ENCODE peak calls at places on chromosomes 5 and 9, in eight cellular contexts. A, C, Q, M, X, S, V and O are unnamed samples. For H3K4me1, the result is how much of the 10 kb centered on the place peaks cover.

GRCh38 chr9:132312873-132313272 is 41.9 kb downstream of the SETX start:
- DNase-seq in S (no peak), C (no peak), V (no peak), X (no peak), M (no peak), A (no peak), Q (no peak), O (no peak)

GRCh38 chr5:154176191-154176590 is 14.3 kb upstream of the GALNT10 start:
- DNase-seq in X (no peak), S (no peak), V (no peak), C (no peak), M (peak), A (no peak), Q (no peak), O (no peak)

GRCh38 chr5:142783601-142784291 is 13.6 kb downstream of the ARHGAP26 start:
- DNase-seq in C (peak), X (no peak), Q (no peak), V (peak), S (no peak), M (no peak), A (peak), O (no peak)

GRCh38 chr5:129460951-129461815 is 1.1 kb downstream of the ADAMTS19 start:
- DNase-seq in M (peak), V (peak), X (peak), Q (no peak), S (peak), A (peak), C (peak), O (no peak)

GRCh38 chr5:851076-851475 is 290 bp upstream of the ZDHHC11 start:
- DNase-seq in S (no peak), X (no peak), M (no peak), Q (no peak), V (no peak), C (no peak), A (no peak), O (no peak)

GRCh38 chr9:37920471-37921167 is 16.7 kb upstream of the SLC25A51 start:
- DNase-seq in C (no peak), M (no peak), V (peak), S (peak), A (peak), X (peak), Q (no peak), O (peak)

GRCh38 chr5:151104795-151105194 is 24.0 kb upstream of the TNIP1 start:
- DNase-seq in Q (no peak), X (peak), V (no peak), S (no peak), M (no peak), C (no peak), A (no peak), O (no peak)

GRCh38 chr5:112418412-112419049 is 546 bp downstream of the EPB41L4A start:
- DNase-seq in Q (no peak), A (peak), X (no peak), V (no peak), C (peak), M (no peak), S (peak), O (no peak)

GRCh38 chr9:27954858-27955257 is 381.6 kb upstream of the C9orf72 start:
- DNase-seq in X (no peak), M (no peak), C (no peak), V (no peak), A (no peak), Q (no peak), S (no peak), O (no peak)

GRCh38 chr9:87873607-87874319 is 8.9 kb upstream of the SPATA31E1 start:
- DNase-seq in Q (no peak), A (no peak), S (no peak), M (no peak), C (no peak), X (no peak), V (no peak), O (no peak)

GRCh38 chr5:6632324-6632930 is 417 bp downstream of the NSUN2 start:
- DNase-seq in Q (no peak), C (no peak), X (no peak), S (peak), A (no peak), M (peak), V (no peak), O (peak)

GRCh38 chr5:58902765-58903164 is 319.9 kb downstream of the RAB3C start:
- DNase-seq in X (no peak), V (no peak), Q (no peak), S (no peak), A (no peak), M (peak), C (no peak), O (no peak)

GRCh38 chr5:125835293-125836172 is 587.7 kb upstream of the GRAMD2B start:
- DNase-seq in C (peak), V (no peak), Q (peak), A (peak), M (peak), X (peak), S (peak), O (peak)

GRCh38 chr5:88524941-88525340 is 256.3 kb upstream of the TMEM161B start:
- DNase-seq in M (no peak), C (no peak), S (no peak), X (no peak), A (no peak), V (no peak), Q (no peak), O (no peak)

GRCh38 chr5:35924950-35925722 is 13.3 kb downstream of the CAPSL start:
- DNase-seq in A (peak), V (peak), S (peak), Q (peak), X (peak), C (peak), M (peak), O (peak)

GRCh38 chr9:127741831-127742434 is 6.8 kb upstream of the TOR2A start:
- DNase-seq in Q (peak), C (peak), A (peak), V (no peak), M (no peak), S (peak), X (peak), O (no peak)

GRCh38 chr9:76441551-76442322 is 17.2 kb upstream of the GCNT1 start:
- DNase-seq in M (peak), S (no peak), C (no peak), V (no peak), Q (no peak), A (no peak), X (no peak), O (no peak)

GRCh38 chr5:172958268-172959046 is 767 bp upstream of the RPL26L1 start:
- DNase-seq in S (peak), Q (peak), M (peak), A (peak), C (peak), X (peak), V (peak), O (peak)

GRCh38 chr9:72476617-72477375 is 44.6 kb upstream of the TMC1 start:
- DNase-seq in X (peak), M (peak), Q (peak), S (peak), C (no peak), V (no peak), A (no peak), O (no peak)

GRCh38 chr9:82513976-82514735 is 525.6 kb downstream of the SPATA31D1 start:
- DNase-seq in V (no peak), Q (no peak), X (no peak), C (no peak), S (no peak), M (no peak), A (no peak), O (no peak)

GRCh38 chr5:133360693-133361479 is 251.5 kb downstream of the FSTL4 start:
- DNase-seq in Q (no peak), M (no peak), X (no peak), V (no peak), S (no peak), A (peak), C (no peak), O (no peak)

GRCh38 chr5:135835766-135836165 is 1.3 kb downstream of the SLC25A48 start:
- DNase-seq in A (no peak), X (no peak), Q (no peak), S (no peak), V (no peak), M (no peak), C (no peak), O (no peak)

GRCh38 chr9:135326141-135326540 is 153.4 kb upstream of the PPP1R26 start:
- DNase-seq in Q (no peak), X (no peak), A (no peak), M (no peak), C (no peak), V (no peak), S (no peak), O (no peak)

GRCh38 chr9:22238809-22239684 is 207.6 kb upstream of the DMRTA1 start:
- DNase-seq in M (peak), Q (peak), S (peak), A (peak), X (peak), V (peak), C (no peak), O (peak)

GRCh38 chr9:119026120-119026519 is 343.1 kb downstream of the BRINP1 start:
- DNase-seq in C (peak), S (no peak), M (no peak), X (no peak), A (no peak), Q (no peak), V (no peak), O (no peak)

GRCh38 chr5:139390639-139391569 is 1.2 kb upstream of the MZB1 start:
- DNase-seq in V (no peak), X (no peak), C (no peak), M (peak), S (no peak), A (no peak), Q (no peak), O (no peak)

GRCh38 chr9:81035171-81035570 is 654.2 kb downstream of the TLE1 start:
- DNase-seq in V (no peak), C (peak), X (no peak), Q (no peak), A (no peak), S (no peak), M (no peak), O (no peak)

GRCh38 chr9:69204378-69204777 is 30.3 kb downstream of the TJP2 start:
- DNase-seq in X (no peak), A (no peak), C (no peak), V (no peak), Q (no peak), S (no peak), M (no peak), O (no peak)

GRCh38 chr9:136889858-136890257 is 3.5 kb downstream of the TRAF2 start:
- DNase-seq in C (no peak), M (no peak), X (no peak), A (no peak), Q (no peak), V (no peak), S (no peak), O (no peak)

GRCh38 chr9:16023466-16023865 is 470.6 kb downstream of the CCDC171 start:
- DNase-seq in C (no peak), V (no peak), X (no peak), Q (no peak), A (no peak), M (peak), S (no peak), O (no peak)

GRCh38 chr5:124655943-124656459 is 90.4 kb downstream of the ZNF608 start:
- DNase-seq in A (no peak), S (no peak), Q (peak), M (peak), C (peak), X (peak), V (no peak), O (peak)

GRCh38 chr5:32069396-32069795 is 104.7 kb downstream of the GOLPH3 start:
- DNase-seq in A (no peak), V (no peak), C (no peak), S (no peak), Q (no peak), M (no peak), X (no peak), O (no peak)

GRCh38 chr5:54902817-54903473 is 82.4 kb downstream of the ESM1 start:
- DNase-seq in C (no peak), M (no peak), X (no peak), S (no peak), A (no peak), V (peak), Q (no peak), O (peak)

GRCh38 chr9:385818-386398 is 171.2 kb downstream of the DOCK8 start:
- DNase-seq in A (peak), C (peak), M (peak), Q (peak), X (peak), S (peak), V (peak), O (peak)

GRCh38 chr5:126961702-126962101 is 68.7 kb downstream of the MARCHF3 start:
- DNase-seq in X (no peak), S (no peak), V (peak), M (peak), A (no peak), Q (no peak), C (no peak), O (no peak)

GRCh38 chr5:98179791-98180755 is 593.4 kb upstream of the RGMB start:
- DNase-seq in A (no peak), S (no peak), V (no peak), Q (no peak), X (no peak), C (no peak), M (no peak), O (no peak)

GRCh38 chr5:148820778-148821395 is 5.5 kb upstream of the ADRB2 start:
- DNase-seq in Q (peak), S (peak), X (no peak), A (peak), M (peak), C (no peak), V (peak), O (peak)

GRCh38 chr9:74645007-74645639 is 148.0 kb downstream of the RORB start:
- DNase-seq in S (peak), M (peak), X (peak), V (peak), Q (peak), A (peak), C (peak), O (peak)

GRCh38 chr5:10699987-10700386 is 61.0 kb downstream of the DAP start:
- DNase-seq in X (no peak), A (no peak), Q (no peak), C (no peak), S (no peak), M (no peak), V (no peak), O (peak)

GRCh38 chr9:89278997-89279739 is 31.8 kb upstream of the CKS2 start:
- DNase-seq in V (peak), S (peak), X (peak), Q (peak), A (peak), M (peak), C (peak), O (peak)

DNA sequence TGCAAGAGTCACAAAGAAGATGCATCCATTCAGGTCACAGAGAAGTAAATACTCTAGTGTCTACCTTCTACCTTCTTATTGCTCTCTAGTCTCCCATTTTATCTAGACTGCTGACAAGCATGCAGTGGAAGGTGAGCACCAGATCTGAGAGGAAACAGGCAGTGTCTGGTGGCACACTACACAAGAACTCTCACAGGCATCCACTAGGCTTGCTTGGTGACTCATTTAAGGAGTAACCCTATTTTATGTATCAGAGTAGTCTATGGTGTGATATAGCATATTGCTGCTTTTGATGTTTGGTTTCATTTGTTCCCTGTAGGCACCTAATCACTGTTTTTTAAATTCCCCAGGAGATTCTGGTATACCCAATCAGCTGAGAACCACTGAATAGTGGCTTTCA is 1.6 kb upstream of the THBS4 start:
- DNase-seq in X (no peak), S (no peak), A (no peak), M (no peak), C (no peak), Q (no peak), V (no peak), O (no peak)
- TF ChIP-seq EZH2phosphoT487 in X (no peak), S (no peak), A (no peak), M (no peak), C (no peak), Q (no peak), V (no peak), O (no peak)

GRCh38 chr9:92968081-92968480 is 20.8 kb downstream of the FGD3 start:
- DNase-seq in M (no peak), C (no peak), A (no peak), X (no peak), V (no peak), S (no peak), Q (no peak), O (no peak)

GRCh38 chr9:92971121-92971520 is 23.8 kb downstream of the FGD3 start:
- DNase-seq in S (no peak), M (no peak), Q (no peak), C (no peak), A (no peak), X (no peak), V (no peak), O (no peak)

GRCh38 chr9:92971776-92972175 is 24.5 kb downstream of the FGD3 start:
- DNase-seq in S (peak), V (no peak), A (no peak), Q (no peak), X (no peak), M (no peak), C (no peak), O (no peak)

GRCh38 chr9:92969516-92970466 is 22.5 kb downstream of the FGD3 start:
- DNase-seq in X (no peak), A (no peak), S (no peak), Q (no peak), V (no peak), C (no peak), M (no peak), O (no peak)

DNA sequence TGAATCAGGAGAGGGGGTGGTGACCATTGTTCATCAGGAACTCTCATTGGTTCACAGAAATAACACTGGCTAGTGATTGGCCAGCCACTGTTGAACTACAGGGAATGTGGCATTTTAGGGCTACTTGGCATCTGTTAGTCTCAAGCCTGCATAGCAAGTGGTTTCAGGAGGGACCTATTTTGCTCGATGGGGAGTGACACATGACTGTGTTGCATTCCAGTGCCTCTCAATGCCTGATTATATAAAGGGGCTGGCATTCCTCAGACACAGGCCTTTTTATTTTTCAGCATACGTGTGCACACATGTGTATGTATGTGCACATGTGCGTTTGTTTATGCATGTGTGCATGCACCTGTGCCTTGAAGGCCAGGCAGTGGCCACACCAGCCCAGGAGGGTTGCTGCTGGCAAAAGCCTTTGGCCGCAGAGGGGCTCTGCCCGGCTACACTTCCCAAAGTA is 23.2 kb downstream of the FGD3 start:
- DNase-seq in A (peak), S (peak), X (no peak), Q (no peak), M (peak), C (no peak), V (no peak), O (no peak)
- H3K4me1 ChIP-seq in A (under half), S (under half), X (under half), Q (under half), M (under half), C (under half), V (under half), O (under half)

GRCh38 chr5:4230531-4230904 is 634.9 kb downstream of the IRX1 start:
- DNase-seq in A (peak), M (no peak), X (no peak), C (no peak), V (no peak), Q (no peak), S (peak), O (no peak)

GRCh38 chr5:4230905-4231561 is 635.4 kb downstream of the IRX1 start:
- DNase-seq in V (no peak), C (no peak), Q (no peak), S (peak), M (no peak), X (no peak), A (peak), O (no peak)

GRCh38 chr5:4229866-4230265 is 634.2 kb downstream of the IRX1 start:
- DNase-seq in V (no peak), Q (no peak), C (no peak), M (no peak), X (no peak), S (no peak), A (no peak), O (no peak)

GRCh38 chr5:4232084-4232483 is 636.5 kb downstream of the IRX1 start:
- DNase-seq in X (no peak), C (no peak), A (no peak), Q (no peak), V (no peak), S (no peak), M (no peak), O (no peak)

GRCh38 chr5:4233671-4234070 is 638.0 kb downstream of the IRX1 start:
- DNase-seq in X (no peak), S (peak), C (no peak), Q (no peak), M (no peak), A (no peak), V (no peak), O (no peak)
- TF ChIP-seq CTCF in X (no peak), S (peak), C (no peak), Q (no peak), M (no peak), A (peak), V (no peak), O (no peak)

DNA sequence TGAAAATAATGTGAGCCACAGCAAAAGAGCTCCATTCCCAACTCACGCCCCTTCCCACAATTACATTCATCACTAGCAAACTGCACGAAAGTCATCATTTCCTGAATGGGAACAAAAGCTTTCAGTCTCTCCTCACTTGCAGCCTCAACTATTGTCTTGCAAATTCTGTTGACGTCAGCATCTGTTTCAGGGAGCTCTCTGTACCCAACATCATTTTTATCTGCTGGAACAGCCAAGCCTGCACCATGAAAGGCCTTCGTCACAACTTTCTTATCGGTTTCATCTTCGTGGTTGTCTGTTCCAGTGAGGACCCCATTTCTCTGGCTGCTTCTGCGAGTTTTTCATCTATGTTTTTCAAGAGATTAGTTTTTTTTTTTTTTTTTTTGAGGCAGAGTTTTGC is 14.3 kb upstream of the RNF130 start:
- DNase-seq in S (peak), C (no peak), V (peak), Q (no peak), A (peak), X (no peak), M (no peak), O (no peak)
- TF ChIP-seq EZH2phosphoT487 in S (no peak), C (no peak), V (no peak), Q (no peak), A (no peak), X (no peak), M (no peak), O (no peak)

GRCh38 chr5:17147225-17148120 is 70.0 kb upstream of the BASP1 start:
- DNase-seq in X (no peak), V (no peak), C (no peak), S (peak), M (no peak), A (peak), Q (no peak), O (no peak)

GRCh38 chr5:17148481-17148880 is 69.0 kb upstream of the BASP1 start:
- DNase-seq in Q (no peak), X (no peak), A (no peak), S (no peak), M (no peak), V (no peak), C (no peak), O (no peak)

GRCh38 chr5:17151686-17152085 is 65.7 kb upstream of the BASP1 start:
- DNase-seq in V (no peak), Q (no peak), A (peak), C (no peak), M (no peak), X (no peak), S (peak), O (no peak)

GRCh38 chr5:17149786-17150185 is 67.6 kb upstream of the BASP1 start:
- DNase-seq in X (no peak), M (no peak), Q (no peak), S (no peak), A (no peak), C (no peak), V (no peak), O (no peak)

GRCh38 chr5:17150498-17150897 is 66.9 kb upstream of the BASP1 start:
- DNase-seq in C (no peak), V (no peak), X (no peak), M (no peak), Q (no peak), A (no peak), S (no peak), O (no peak)
- H3K4me1 ChIP-seq in C (under half), V (under half), X (under half), M (under half), Q (under half), A (under half), S (under half), O (under half)